ENCODE peak calls at places on chromosomes 12 and 14, in seven cellular contexts. C, T, Z, W, E, P and I are unnamed samples.

GRCh38 chr12:40689576-40689975 is 2.7 kb upstream of the CNTN1 start:
- DNase-seq in C (no peak), T (no peak), Z (no peak), W (no peak), E (no peak), P (no peak), I (no peak)

GRCh38 chr12:117024961-117025480 is 74.2 kb downstream of the TESC start:
- DNase-seq in C (no peak), T (no peak), Z (no peak), W (no peak), E (no peak), P (no peak), I (no peak)

GRCh38 chr14:92850492-92850891 is 56.4 kb downstream of the GOLGA5 start:
- DNase-seq in C (no peak), T (no peak), Z (no peak), W (no peak), E (no peak), P (no peak), I (no peak)

GRCh38 chr12:41424651-41425050 is 236.5 kb downstream of the PDZRN4 start:
- DNase-seq in C (no peak), T (no peak), Z (no peak), W (no peak), E (no peak), P (no peak), I (no peak)

GRCh38 chr12:94609917-94610443 is 40.4 kb downstream of the TMCC3 start:
- DNase-seq in C (no peak), T (no peak), Z (no peak), W (no peak), E (no peak), P (no peak), I (no peak)

GRCh38 chr12:51362307-51362706 is 15.8 kb upstream of the CELA1 start:
- DNase-seq in C (no peak), T (no peak), Z (no peak), W (no peak), E (no peak), P (no peak), I (no peak)

GRCh38 chr12:100706029-100706428 is 88.5 kb upstream of the ANO4 start:
- DNase-seq in C (no peak), T (no peak), Z (no peak), W (no peak), E (no peak), P (no peak), I (no peak)

GRCh38 chr14:102930753-102931579 is 8.5 kb downstream of the AMN start:
- DNase-seq in C (no peak), T (no peak), Z (peak; percentile 59), W (no peak), E (no peak), P (no peak), I (no peak)

GRCh38 chr14:103188691-103189480 is 65.6 kb downstream of the TNFAIP2 start:
- DNase-seq in C (no peak), T (peak; percentile 47), Z (peak; percentile 48), W (no peak), E (peak; percentile 13), P (no peak), I (peak; percentile 60)

DNA sequence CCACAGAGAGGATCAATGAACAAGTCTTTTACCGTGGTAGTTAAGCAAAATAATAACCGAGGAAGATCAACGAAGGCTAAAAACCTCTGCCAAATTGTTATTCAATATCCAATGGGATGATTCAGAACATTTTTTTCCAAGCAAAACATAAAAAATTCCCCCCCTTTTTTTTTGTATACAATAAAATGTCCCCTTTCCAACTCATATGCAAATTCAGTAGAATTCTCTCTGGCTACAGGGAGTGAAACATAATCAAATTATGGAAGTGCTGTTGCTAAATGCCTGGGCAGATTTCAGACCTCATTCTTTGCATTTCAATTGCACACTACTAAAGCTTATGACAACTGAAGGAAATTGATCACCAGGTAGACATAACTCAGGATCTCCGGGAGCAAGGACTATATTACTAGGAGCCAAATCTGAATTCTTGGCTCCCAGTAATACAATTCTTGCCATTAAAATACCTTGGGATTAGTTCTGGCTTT is 51.0 kb downstream of the LMNTD1 start:
- DNase-seq in C (no peak), T (no peak), Z (no peak), W (no peak), E (no peak), P (no peak), I (no peak)
- H3K36me3 ChIP-seq in C (no peaks in the 10 kb centered on the region), T (no peaks in the 10 kb centered on the region), Z (no peaks in the 10 kb centered on the region), W (no peaks in the 10 kb centered on the region), E (no peaks in the 10 kb centered on the region), P (no peaks in the 10 kb centered on the region), I (no peaks in the 10 kb centered on the region)

DNA sequence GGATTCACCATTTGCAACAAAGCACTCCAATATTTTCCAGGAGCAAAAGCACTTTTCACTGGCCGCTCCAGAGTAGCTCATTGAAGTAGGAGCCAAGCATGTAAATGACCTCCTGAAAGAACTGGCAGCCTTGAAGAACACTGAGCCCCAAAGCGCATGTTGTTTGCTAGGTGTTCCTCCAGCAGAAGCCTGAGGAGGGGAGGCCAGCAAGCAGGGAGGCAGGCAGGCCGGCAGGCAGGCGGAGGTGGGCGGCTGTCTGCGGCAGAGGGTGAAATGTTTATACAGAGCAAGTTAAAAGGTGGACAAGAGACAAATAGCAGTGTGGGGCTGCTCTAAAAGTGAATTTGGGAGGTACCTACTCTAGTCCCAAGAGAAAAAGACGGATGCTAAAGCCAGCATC is 439.4 kb downstream of the CCDC91 start:
- DNase-seq in C (no peak), T (no peak), Z (no peak), W (no peak), E (no peak), P (no peak), I (no peak)
- H3K36me3 ChIP-seq in C (no peaks in the 10 kb centered on the region), T (no peaks in the 10 kb centered on the region), Z (no peaks in the 10 kb centered on the region), W (no peaks in the 10 kb centered on the region), E (no peaks in the 10 kb centered on the region), P (no peaks in the 10 kb centered on the region), I (no peaks in the 10 kb centered on the region)

GRCh38 chr12:122139266-122139665 is 34.8 kb downstream of the IL31 start:
- DNase-seq in C (no peak), T (no peak), Z (no peak), W (no peak), E (no peak), P (no peak), I (no peak)
- H3K36me3 ChIP-seq in C (peaks cover 12% of the 10 kb centered on the region), T (peaks cover 2% of the 10 kb centered on the region), Z (no peaks in the 10 kb centered on the region), W (peaks cover 87% of the 10 kb centered on the region), E (peaks cover 42% of the 10 kb centered on the region), P (no peaks in the 10 kb centered on the region), I (no peaks in the 10 kb centered on the region)

GRCh38 chr12:123733243-123733642 is 21.1 kb downstream of the ATP6V0A2 start:
- DNase-seq in C (no peak), T (no peak), Z (no peak), W (no peak), E (no peak), P (no peak), I (no peak)
- H3K36me3 ChIP-seq in C (peaks cover 19% of the 10 kb centered on the region), T (peaks cover 31% of the 10 kb centered on the region), Z (no peaks in the 10 kb centered on the region), W (peaks cover 92% of the 10 kb centered on the region), E (peaks cover 68% of the 10 kb centered on the region), P (peaks cover 7% of the 10 kb centered on the region), I (no peaks in the 10 kb centered on the region)

DNA sequence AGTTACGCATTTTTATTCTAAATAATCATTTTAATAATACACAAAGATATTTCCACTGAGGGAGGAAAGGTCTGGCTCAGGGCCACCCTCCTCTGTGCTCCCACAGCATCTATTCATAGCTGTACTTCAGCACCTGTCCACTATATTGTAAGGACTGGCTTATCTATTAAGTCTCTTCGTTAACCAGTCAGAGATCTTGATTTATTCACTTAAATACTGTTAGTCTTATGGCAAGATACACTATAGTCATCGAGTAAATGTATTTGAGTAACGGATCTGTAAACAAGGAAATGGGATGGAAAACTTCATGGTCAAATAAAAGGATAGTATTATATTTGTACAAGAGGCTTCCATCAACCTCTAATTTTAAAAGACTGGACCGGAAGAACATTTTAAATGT is 54.6 kb downstream of the SPTLC2 start:
- DNase-seq in C (no peak), T (no peak), Z (no peak), W (no peak), E (no peak), P (no peak), I (no peak)
- H3K36me3 ChIP-seq in C (no peaks in the 10 kb centered on the region), T (peaks cover 11% of the 10 kb centered on the region), Z (no peaks in the 10 kb centered on the region), W (peaks cover 42% of the 10 kb centered on the region), E (peaks cover 28% of the 10 kb centered on the region), P (no peaks in the 10 kb centered on the region), I (no peaks in the 10 kb centered on the region)

GRCh38 chr12:112947314-112947713 is 9.0 kb downstream of the OAS3 start:
- DNase-seq in C (no peak), T (no peak), Z (no peak), W (no peak), E (no peak), P (no peak), I (no peak)
- H3K36me3 ChIP-seq in C (no peaks in the 10 kb centered on the region), T (no peaks in the 10 kb centered on the region), Z (no peaks in the 10 kb centered on the region), W (no peaks in the 10 kb centered on the region), E (peaks cover 41% of the 10 kb centered on the region), P (no peaks in the 10 kb centered on the region), I (no peaks in the 10 kb centered on the region)

GRCh38 chr12:68934392-68934791 is 1.4 kb upstream of the CPM start:
- DNase-seq in C (no peak), T (no peak), Z (no peak), W (no peak), E (no peak), P (no peak), I (no peak)
- H3K36me3 ChIP-seq in C (no peaks in the 10 kb centered on the region), T (no peaks in the 10 kb centered on the region), Z (no peaks in the 10 kb centered on the region), W (no peaks in the 10 kb centered on the region), E (no peaks in the 10 kb centered on the region), P (no peaks in the 10 kb centered on the region), I (no peaks in the 10 kb centered on the region)

GRCh38 chr12:99596762-99597161 is 50.8 kb upstream of the GARIN6 start:
- DNase-seq in C (no peak), T (no peak), Z (no peak), W (no peak), E (no peak), P (no peak), I (no peak)
- H3K36me3 ChIP-seq in C (no peaks in the 10 kb centered on the region), T (no peaks in the 10 kb centered on the region), Z (no peaks in the 10 kb centered on the region), W (no peaks in the 10 kb centered on the region), E (no peaks in the 10 kb centered on the region), P (no peaks in the 10 kb centered on the region), I (no peaks in the 10 kb centered on the region)

DNA sequence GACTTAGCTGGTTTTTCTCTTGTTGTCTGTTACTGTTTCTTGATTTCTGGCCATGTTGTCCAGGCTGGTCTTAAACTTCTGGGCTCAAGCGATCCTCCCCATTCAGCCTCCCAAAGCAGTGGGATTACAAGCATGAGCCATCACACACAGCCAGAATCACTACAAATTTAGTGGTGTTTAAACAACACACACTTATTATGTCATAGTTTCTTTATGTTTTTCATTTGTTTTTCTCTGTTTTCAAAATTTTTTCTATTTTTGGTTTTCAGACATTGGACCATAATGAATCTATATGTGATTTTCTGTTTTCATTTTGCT is 10.0 kb downstream of the PSMA6 start:
- DNase-seq in C (no peak), T (no peak), Z (no peak), W (no peak), E (no peak), P (no peak), I (no peak)
- H3K36me3 ChIP-seq in C (no peaks in the 10 kb centered on the region), T (no peaks in the 10 kb centered on the region), Z (no peaks in the 10 kb centered on the region), W (peaks cover 29% of the 10 kb centered on the region), E (no peaks in the 10 kb centered on the region), P (no peaks in the 10 kb centered on the region), I (no peaks in the 10 kb centered on the region)

GRCh38 chr12:53025250-53025649 is 19.0 kb downstream of the EIF4B start:
- DNase-seq in C (peak; percentile 22), T (no peak), Z (no peak), W (no peak), E (no peak), P (no peak), I (no peak)
- H3K36me3 ChIP-seq in C (peaks cover 16% of the 10 kb centered on the region), T (peaks cover 88% of the 10 kb centered on the region), Z (no peaks in the 10 kb centered on the region), W (peaks cover 90% of the 10 kb centered on the region), E (peaks cover 82% of the 10 kb centered on the region), P (peaks cover 4% of the 10 kb centered on the region), I (no peaks in the 10 kb centered on the region)